ENCODE peak calls at places on chromosomes 16 and 17, in four cellular contexts. Z is breast epithelium, P is coronary artery, G is epithelial cell of esophagus. Y is an unnamed sample.

GRCh38 chr17:79841369-79842135 is 2.3 kb upstream of the CBX4 start:
- DNase-seq in P (no peak), Z (no peak), G (no peak), Y (no peak)

GRCh38 chr17:46044286-46044928 is 45.4 kb downstream of the STH start:
- DNase-seq in Z (peak), G (peak), P (peak), Y (peak)

GRCh38 chr16:60905806-60906205 is 1130.4 kb downstream of the CDH8 start:
- DNase-seq in G (no peak), Z (no peak), P (no peak), Y (no peak)

GRCh38 chr16:66874079-66874775 is 6.1 kb upstream of the PDP2 start:
- DNase-seq in P (no peak), G (no peak), Z (no peak), Y (peak)

GRCh38 chr17:74042744-74043486 is 160.6 kb upstream of the RPL38 start:
- DNase-seq in Z (peak), G (peak), P (no peak), Y (peak)

GRCh38 chr16:1642148-1642547 is 30.0 kb downstream of the CRAMP1 start:
- DNase-seq in G (no peak), P (no peak), Z (no peak), Y (no peak)

GRCh38 chr17:28972437-28972836 is 21.1 kb upstream of the PHF12 start:
- DNase-seq in Z (no peak), P (no peak), G (no peak), Y (no peak)

GRCh38 chr17:62950067-62950466 is 16.0 kb upstream of the TANC2 start:
- DNase-seq in P (no peak), Z (no peak), G (peak), Y (peak)

GRCh38 chr17:65902831-65903549 is 288.9 kb downstream of the CEP112 start:
- DNase-seq in G (no peak), P (no peak), Z (no peak), Y (no peak)

GRCh38 chr16:55302635-55303034 is 21.4 kb upstream of the IRX6 start:
- DNase-seq in P (no peak), G (no peak), Z (no peak), Y (no peak)

GRCh38 chr16:68470461-68471150 is 22.3 kb upstream of the SMPD3 start:
- DNase-seq in Z (no peak), G (no peak), P (no peak), Y (no peak)

GRCh38 chr17:47304191-47304590 is 19.6 kb upstream of the EFCAB13 start:
- DNase-seq in P (no peak), Z (no peak), G (no peak), Y (no peak)

GRCh38 chr16:86347090-86347489 is 163.2 kb upstream of the FOXF1 start:
- DNase-seq in Z (no peak), P (no peak), G (no peak), Y (peak)

GRCh38 chr16:84368327-84368996 is at the start of gene ATP2C2:
- DNase-seq in G (peak), P (no peak), Z (peak), Y (no peak)

GRCh38 chr16:74169687-74170522 is 126.7 kb upstream of the PSMD7 start:
- DNase-seq in Z (no peak), G (no peak), P (no peak), Y (peak)

GRCh38 chr16:81626181-81626674 is 152.9 kb upstream of the PLCG2 start:
- DNase-seq in P (no peak), G (peak), Z (no peak), Y (no peak)

GRCh38 chr16:26214694-26215093 is 522.9 kb downstream of the HS3ST4 start:
- DNase-seq in P (no peak), Z (no peak), G (no peak), Y (no peak)

GRCh38 chr16:84630446-84631152 is 12.7 kb upstream of the COTL1 start:
- DNase-seq in P (no peak), Z (no peak), G (no peak), Y (no peak)

GRCh38 chr17:37520174-37520573 is 30.5 kb downstream of the DUSP14 start:
- DNase-seq in Z (no peak), G (no peak), P (no peak), Y (no peak)

GRCh38 chr17:79473111-79473835 is 137.6 kb downstream of the RBFOX3 start:
- DNase-seq in Z (no peak), P (no peak), G (no peak), Y (no peak)

GRCh38 chr17:42274273-42274542 is 2.0 kb downstream of the STAT5B start:
- DNase-seq in P (no peak), Z (peak), G (no peak), Y (no peak)

GRCh38 chr17:42272162-42272561 is 4.0 kb downstream of the STAT5B start:
- DNase-seq in Z (no peak), G (no peak), P (no peak), Y (no peak)

GRCh38 chr17:42272576-42272975 is 3.6 kb downstream of the STAT5B start:
- DNase-seq in Z (no peak), G (no peak), P (no peak), Y (no peak)

GRCh38 chr17:42274812-42275526 is 1.2 kb downstream of the STAT5B start:
- DNase-seq in Z (no peak), G (no peak), P (no peak), Y (no peak)

DNA sequence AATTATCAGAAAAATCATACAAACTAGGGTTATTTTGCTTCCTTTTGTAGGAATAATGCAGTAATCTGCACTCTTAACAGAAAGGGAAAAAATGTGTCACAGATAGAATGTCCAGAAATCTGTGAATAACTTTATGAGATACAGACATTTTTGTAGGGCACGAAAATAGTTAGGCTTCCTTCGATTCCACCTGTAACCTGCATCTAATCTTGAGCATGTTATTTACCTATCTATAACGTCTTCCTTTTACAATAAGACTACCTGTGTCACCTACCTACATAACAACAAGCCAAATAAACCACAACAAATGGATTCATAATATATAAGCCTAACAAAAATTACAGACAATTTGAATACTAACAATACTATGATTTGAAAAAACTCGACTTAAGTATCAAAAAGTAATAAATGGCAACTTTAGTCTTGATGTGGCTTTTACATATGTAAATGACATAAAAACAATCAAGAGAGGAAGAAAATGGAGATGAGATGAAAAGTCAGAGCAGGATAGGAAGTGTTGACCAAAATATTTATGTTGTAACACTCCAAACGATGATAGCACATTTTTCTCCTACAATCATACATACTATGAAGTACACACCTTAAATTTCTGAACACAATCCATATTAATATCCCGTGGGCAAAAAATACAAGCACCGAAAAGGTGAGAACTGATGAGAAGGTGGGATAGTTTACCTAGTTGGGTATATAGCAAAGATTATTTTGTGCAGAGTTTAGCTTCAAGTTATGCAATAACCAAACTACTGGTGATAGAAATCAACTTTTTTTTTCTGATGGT is 2.5 kb downstream of the STAT5B start:
- DNase-seq in Z (no peak), G (no peak), P (no peak), Y (no peak)
- H3K4me3 ChIP-seq in Z (no peak), G (no peak), P (no peak), Y (no peak)

GRCh38 chr17:12395733-12396354 is 269.8 kb upstream of the MYOCD start:
- DNase-seq in P (no peak), G (peak), Z (no peak), Y (peak)
- TF ChIP-seq CTCF in P (no peak), G (peak), Z (no peak), Y (peak)

GRCh38 chr17:58330997-58331814 is 2.6 kb upstream of the TSPOAP1 start:
- DNase-seq in Z (no peak), P (no peak), G (no peak), Y (no peak)
- H3K4me3 ChIP-seq in Z (peak), P (peak), G (no peak), Y (no peak)

GRCh38 chr16:3087243-3087791 is 11.8 kb downstream of the ZSCAN10 start:
- DNase-seq in Z (no peak), P (no peak), G (no peak), Y (peak)
- TF ChIP-seq CTCF in Z (no peak), P (no peak), G (no peak), Y (peak)

Y was measured in cardiac fibroblast.